ENCODE peak calls at places on chromosomes 1 and 21, in ten cellular contexts. M is CD8-positive, alpha-beta T cell; K is heart left ventricle; F is left lung; O is brain microvascular endothelial cell; Y is psoas muscle; G is GM12878; L is fibroblast of lung; B is transverse colon; H is right atrium auricular region. R is an unnamed sample.

GRCh38 chr1:117077267-117077666 is 17.1 kb downstream of the TTF2 start:
- DNase-seq in L (peak), O (peak), M (no peak), Y (no peak), H (no peak), K (no peak), B (no peak), G (no peak), F (no peak), R (no peak)

GRCh38 chr1:167090289-167090942 is at the start of gene GPA33:
- DNase-seq in K (no peak), H (no peak), L (no peak), Y (no peak), B (peak), G (no peak), M (peak), F (no peak), O (no peak), R (no peak)

GRCh38 chr1:224259986-224260385 is 70.0 kb downstream of the NVL start:
- DNase-seq in G (no peak), M (no peak), B (no peak), Y (no peak), H (no peak), K (no peak), O (no peak), F (no peak), L (peak), R (no peak)

GRCh38 chr1:99745684-99746083 is 20.8 kb downstream of the FRRS1 start:
- DNase-seq in K (no peak), G (no peak), L (no peak), F (no peak), O (no peak), H (no peak), Y (no peak), M (no peak), B (no peak), R (no peak)

GRCh38 chr1:226211181-226211580 is 12.3 kb upstream of the MIXL1 start:
- DNase-seq in M (no peak), O (no peak), B (no peak), K (no peak), L (no peak), F (no peak), Y (no peak), H (no peak), G (no peak), R (no peak)

GRCh38 chr1:227947678-227948492 is at the start of gene WNT9A:
- DNase-seq in K (peak), Y (peak), L (peak), F (peak), H (peak), O (no peak), M (no peak), G (no peak), B (peak), R (no peak)

GRCh38 chr1:106290805-106291537 is 765.5 kb upstream of the PRMT6 start:
- DNase-seq in L (no peak), G (no peak), M (no peak), H (no peak), Y (no peak), K (no peak), B (no peak), O (no peak), F (no peak), R (no peak)

GRCh38 chr1:46571691-46572225 is 20.3 kb upstream of the KNCN start:
- DNase-seq in B (no peak), H (no peak), O (no peak), M (no peak), F (no peak), G (no peak), K (no peak), Y (no peak), L (no peak), R (peak)

GRCh38 chr1:10640079-10640578 is 156.3 kb downstream of the CASZ1 start:
- DNase-seq in O (no peak), K (peak), F (no peak), L (no peak), H (no peak), G (no peak), Y (no peak), B (no peak), M (no peak), R (no peak)

GRCh38 chr1:106937104-106937503 is 119.4 kb upstream of the PRMT6 start:
- DNase-seq in M (no peak), H (no peak), K (no peak), G (no peak), O (peak), F (no peak), Y (no peak), B (no peak), L (peak), R (no peak)

GRCh38 chr1:31633117-31633516 is 11.6 kb downstream of the PEF1 start:
- DNase-seq in B (peak), F (no peak), K (no peak), L (no peak), H (no peak), O (peak), M (no peak), Y (peak), G (no peak), R (no peak)

GRCh38 chr1:31306278-31306677 is 9.4 kb downstream of the ZCCHC17 start:
- DNase-seq in M (no peak), Y (no peak), H (no peak), L (peak), K (no peak), B (no peak), O (peak), G (no peak), F (no peak), R (no peak)

GRCh38 chr1:227903614-227904501 is 43.9 kb downstream of the WNT9A start:
- DNase-seq in F (peak), M (peak), G (no peak), Y (peak), H (no peak), O (no peak), B (no peak), K (no peak), L (no peak), R (no peak)

GRCh38 chr1:202249846-202250245 is 56.2 kb downstream of the LGR6 start:
- DNase-seq in M (no peak), O (no peak), H (no peak), L (peak), Y (no peak), F (no peak), K (no peak), G (no peak), B (no peak), R (no peak)

GRCh38 chr1:93552751-93553455 is 105.0 kb downstream of the FNBP1L start:
- DNase-seq in G (no peak), L (peak), Y (no peak), M (no peak), F (no peak), H (no peak), O (peak), K (no peak), B (no peak), R (no peak)

GRCh38 chr1:96538001-96538649 is 183.5 kb upstream of the PTBP2 start:
- DNase-seq in B (peak), G (no peak), H (no peak), L (peak), Y (no peak), M (no peak), K (peak), O (peak), F (no peak), R (no peak)

GRCh38 chr21:35559881-35560280 is 500.4 kb downstream of the SETD4 start:
- DNase-seq in F (no peak), O (peak), H (no peak), L (peak), G (no peak), M (no peak), B (no peak), K (no peak), Y (no peak), R (no peak)

GRCh38 chr1:110927484-110928075 is 36.1 kb downstream of the LRIF1 start:
- DNase-seq in B (no peak), H (no peak), O (no peak), G (no peak), Y (no peak), K (no peak), L (peak), M (no peak), F (no peak), R (no peak)

GRCh38 chr1:233033366-233033765 is 83.0 kb downstream of the NTPCR start:
- DNase-seq in L (no peak), B (no peak), F (no peak), O (no peak), H (no peak), G (no peak), M (no peak), K (no peak), Y (no peak), R (no peak)

GRCh38 chr1:26283871-26284596 is 4.1 kb downstream of the SH3BGRL3 start:
- DNase-seq in M (no peak), L (no peak), O (no peak), K (no peak), H (no peak), G (no peak), B (no peak), Y (no peak), F (no peak), R (no peak)

DNA sequence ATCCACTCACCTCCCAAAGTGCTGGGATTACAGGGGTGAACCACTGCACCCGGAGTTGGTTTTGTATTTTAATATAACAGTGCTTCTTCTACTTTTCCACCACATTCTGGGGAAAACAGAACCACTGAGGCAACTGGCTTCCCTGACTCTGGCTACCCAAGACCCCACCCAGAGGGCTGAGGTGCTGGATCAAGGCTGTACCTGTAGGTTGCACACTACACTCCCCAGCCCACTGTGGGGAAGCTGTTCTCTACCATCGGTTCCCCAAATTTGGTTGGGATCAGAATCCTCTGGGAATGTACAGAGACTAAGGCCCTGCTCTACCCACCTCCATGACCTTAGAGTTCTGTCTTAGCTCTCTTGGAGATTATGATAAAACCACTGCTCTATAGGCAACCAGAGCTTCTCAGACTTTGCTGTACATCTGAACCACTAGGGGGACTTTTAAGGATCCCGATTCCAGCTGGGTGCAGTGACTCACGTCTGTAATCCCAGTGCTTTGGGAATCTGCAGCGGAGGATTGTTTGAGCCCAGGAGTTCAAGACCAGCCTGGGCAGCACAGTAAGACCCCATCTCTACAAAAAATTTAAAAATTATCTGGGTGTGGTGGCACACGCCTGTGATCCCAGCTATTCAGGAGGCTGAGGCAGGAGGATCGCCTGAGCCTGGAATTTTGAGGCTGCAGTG is 51.6 kb downstream of the GNG4 start:
- DNase-seq in L (peak), B (no peak), Y (no peak), K (no peak), H (no peak), O (peak), M (no peak), F (peak), G (no peak), R (no peak)
- TF ChIP-seq CTCF in L (peak), B (no peak), Y (no peak), K (peak), H (no peak), O (peak), M (no peak), F (peak), G (peak), R (peak)

GRCh38 chr1:222946436-222946835 is 131.6 kb downstream of the DISP1 start:
- DNase-seq in O (no peak), L (no peak), F (no peak), B (no peak), Y (no peak), G (no peak), M (no peak), H (no peak), K (no peak), R (no peak)
- H3K27ac ChIP-seq in O (no peak), L (no peak), F (no peak), B (no peak), Y (no peak), G (no peak), M (no peak), H (no peak), K (no peak), R (no peak)

GRCh38 chr1:205939690-205940330 is 3.4 kb downstream of the SLC26A9 start:
- DNase-seq in B (no peak), Y (no peak), K (no peak), G (no peak), O (no peak), M (no peak), H (no peak), L (no peak), F (no peak), R (no peak)
- TF ChIP-seq CTCF in B (no peak), Y (no peak), K (no peak), G (no peak), O (peak), M (no peak), H (no peak), L (no peak), F (no peak), R (no peak)

GRCh38 chr1:35707253-35708178 is 11.2 kb downstream of the C1orf216 start:
- DNase-seq in G (no peak), L (peak), B (peak), Y (peak), K (peak), F (no peak), H (no peak), M (peak), O (no peak), R (no peak)

GRCh38 chr1:35706846-35707245 is 11.8 kb downstream of the C1orf216 start:
- DNase-seq in K (no peak), Y (no peak), G (no peak), O (no peak), B (no peak), M (no peak), H (no peak), F (no peak), L (no peak), R (no peak)

GRCh38 chr1:35708179-35708891 is 10.3 kb downstream of the C1orf216 start:
- DNase-seq in H (no peak), F (no peak), B (no peak), K (no peak), M (no peak), G (no peak), O (no peak), L (peak), Y (no peak), R (no peak)

DNA sequence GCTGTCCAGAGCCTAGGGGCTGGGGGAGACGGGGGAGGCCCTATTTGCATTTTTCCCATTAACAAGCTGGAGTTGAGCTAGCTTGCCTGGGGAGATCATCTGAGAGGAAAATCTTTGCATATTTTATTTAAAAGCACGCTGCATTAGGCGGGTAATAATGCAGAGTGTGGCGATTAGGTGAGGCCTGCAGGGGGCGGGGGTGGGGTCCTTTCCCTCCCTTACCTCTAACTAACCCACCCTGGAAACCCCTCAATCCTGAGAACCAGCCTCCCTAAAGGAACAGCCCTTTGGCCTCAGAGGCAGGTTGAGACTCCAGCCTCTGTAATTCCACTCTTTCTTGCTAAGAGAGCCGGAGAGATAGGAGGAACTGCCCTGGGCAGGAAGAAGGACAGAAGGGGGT is 16.1 kb downstream of the C1orf216 start:
- DNase-seq in G (no peak), L (no peak), K (no peak), F (no peak), B (no peak), Y (no peak), H (no peak), O (no peak), M (no peak), R (no peak)
- H3K27ac ChIP-seq in G (no peak), L (no peak), K (no peak), F (no peak), B (no peak), Y (no peak), H (no peak), O (no peak), M (no peak), R (no peak)

GRCh38 chr1:17851075-17851474 is 95.9 kb downstream of the ACTL8 start:
- DNase-seq in F (no peak), L (no peak), Y (no peak), G (no peak), O (no peak), H (no peak), M (no peak), B (no peak), K (no peak), R (no peak)

GRCh38 chr1:17853241-17853640 is 98.1 kb downstream of the ACTL8 start:
- DNase-seq in M (no peak), Y (no peak), F (no peak), O (no peak), H (no peak), B (no peak), G (no peak), K (no peak), L (no peak), R (no peak)

GRCh38 chr1:17845583-17845982 is 90.5 kb downstream of the ACTL8 start:
- DNase-seq in Y (no peak), K (no peak), B (no peak), L (no peak), G (no peak), O (no peak), F (no peak), M (no peak), H (no peak), R (no peak)

GRCh38 chr1:17852383-17852782 is 97.2 kb downstream of the ACTL8 start:
- DNase-seq in B (no peak), Y (no peak), F (no peak), G (no peak), M (no peak), K (no peak), H (no peak), L (no peak), O (no peak), R (no peak)

GRCh38 chr1:17849216-17849615 is 94.1 kb downstream of the ACTL8 start:
- DNase-seq in O (no peak), M (no peak), B (no peak), F (no peak), L (no peak), Y (no peak), K (no peak), G (no peak), H (no peak), R (no peak)
- TF ChIP-seq CTCF in O (peak), M (no peak), B (no peak), F (no peak), L (peak), Y (no peak), K (peak), G (no peak), H (peak), R (no peak)

DNA sequence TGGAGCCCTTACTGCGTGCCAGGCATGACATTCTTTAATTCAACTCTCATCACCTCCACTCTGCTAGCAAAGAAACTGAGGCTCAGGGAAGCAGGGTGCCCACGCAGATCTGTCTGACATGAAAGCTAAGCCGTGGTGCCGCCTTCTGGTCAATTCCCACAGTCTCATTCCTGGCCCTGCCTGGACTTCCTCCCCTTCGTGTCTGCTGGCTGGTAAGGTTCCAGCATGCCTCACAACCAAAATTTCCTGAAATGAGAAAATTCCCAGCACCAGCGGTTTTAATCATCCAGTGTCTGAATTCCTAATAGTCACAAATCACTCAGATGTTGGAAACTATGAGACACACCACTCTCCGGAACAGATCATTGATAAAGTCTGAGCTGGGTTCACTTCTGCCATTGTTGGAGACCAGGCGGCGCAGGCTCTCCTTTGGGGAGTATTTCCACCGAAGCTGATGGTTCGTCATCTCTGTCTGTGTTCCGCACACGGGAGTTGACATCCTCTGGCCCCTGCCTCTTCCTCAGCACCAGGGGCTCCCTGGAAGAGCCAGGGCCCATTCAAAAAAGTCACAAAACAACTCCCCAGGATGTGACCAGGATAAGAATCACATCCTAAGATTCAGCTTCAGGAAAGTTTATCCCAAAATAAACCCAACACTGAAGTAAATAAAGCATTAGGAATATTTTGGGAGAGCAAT is 167.7 kb downstream of the PLPP3 start:
- DNase-seq in B (no peak), H (peak), F (no peak), O (no peak), G (no peak), Y (no peak), K (peak), M (no peak), L (peak), R (no peak)
- H3K27ac ChIP-seq in B (no peak), H (peak), F (peak), O (no peak), G (no peak), Y (peak), K (peak), M (no peak), L (no peak), R (peak)